ENCODE peak calls at places on chromosome 16, in seven cellular contexts. F is type B pancreatic cell; D is WERI-Rb-1; C is CD8-positive, alpha-beta T cell; Q is colonic mucosa; M is lung; H is fibroblast of villous mesenchyme. N is an unnamed sample.

GRCh38 chr16:51665599-51665998 is 514.5 kb upstream of the SALL1 start:
- DNase-seq in F (no peak), D (no peak), C (no peak), Q (no peak), M (no peak), H (no peak), N (no peak)

GRCh38 chr16:27181020-27181419 is 22.3 kb upstream of the KDM8 start:
- DNase-seq in F (no peak), D (no peak), C (no peak), Q (no peak), M (no peak), H (no peak), N (no peak)

GRCh38 chr16:57284206-57284951 is at the start of gene PLLP:
- DNase-seq in F (no peak), D (peak), C (peak), Q (peak), M (no peak), H (peak), N (peak)

GRCh38 chr16:49021136-49021535 is 260.5 kb downstream of the CBLN1 start:
- DNase-seq in F (no peak), D (peak), C (no peak), Q (no peak), M (no peak), H (peak), N (no peak)

GRCh38 chr16:50067290-50067853 is 1.6 kb downstream of the HEATR3 start:
- DNase-seq in F (no peak), D (peak), C (no peak), Q (peak), M (no peak), H (peak), N (peak)

GRCh38 chr16:28168991-28169554 is 42.7 kb downstream of the XPO6 start:
- DNase-seq in F (no peak), D (no peak), C (peak), Q (no peak), M (no peak), H (no peak), N (no peak)

GRCh38 chr16:3734084-3734757 is 16.9 kb upstream of the TRAP1 start:
- DNase-seq in F (no peak), D (no peak), C (no peak), Q (no peak), M (no peak), H (no peak), N (no peak)

GRCh38 chr16:22924492-22924891 is 110.5 kb downstream of the HS3ST2 start:
- DNase-seq in F (no peak), D (no peak), C (no peak), Q (no peak), M (no peak), H (no peak), N (no peak)

GRCh38 chr16:87765473-87765775 is 362 bp downstream of the KLHDC4 start:
- DNase-seq in F (no peak), D (no peak), C (peak), Q (no peak), M (no peak), H (no peak), N (no peak)

GRCh38 chr16:65102326-65102725 is 19.5 kb downstream of the CDH11 start:
- DNase-seq in F (no peak), D (no peak), C (no peak), Q (peak), M (no peak), H (peak), N (no peak)

GRCh38 chr16:11670171-11671131 is 2.2 kb downstream of the SNN start:
- DNase-seq in F (no peak), D (no peak), C (no peak), Q (no peak), M (no peak), H (no peak), N (peak)

GRCh38 chr16:57591086-57591869 is 37.2 kb upstream of the ADGRG1 start:
- DNase-seq in F (no peak), D (peak), C (peak), Q (peak), M (peak), H (peak), N (peak)

GRCh38 chr16:17416461-17417221 is 54.1 kb downstream of the XYLT1 start:
- DNase-seq in F (no peak), D (no peak), C (peak), Q (peak), M (peak), H (peak), N (no peak)

GRCh38 chr16:85668676-85669424 is 19.9 kb downstream of the GINS2 start:
- DNase-seq in F (no peak), D (no peak), C (no peak), Q (no peak), M (no peak), H (no peak), N (no peak)

GRCh38 chr16:78705694-78706093 is 606.2 kb downstream of the WWOX start:
- DNase-seq in F (no peak), D (no peak), C (no peak), Q (no peak), M (no peak), H (peak), N (no peak)

GRCh38 chr16:87129771-87130170 is 187.4 kb downstream of the C16orf95 start:
- DNase-seq in F (no peak), D (no peak), C (no peak), Q (no peak), M (no peak), H (no peak), N (no peak)

GRCh38 chr16:22372882-22373661 is 1.3 kb downstream of the CDR2 start:
- DNase-seq in F (no peak), D (no peak), C (no peak), Q (peak), M (no peak), H (peak), N (no peak)

GRCh38 chr16:68287276-68288251 is 23.2 kb downstream of the SLC7A6OS start:
- DNase-seq in F (no peak), D (no peak), C (no peak), Q (no peak), M (peak), H (peak), N (no peak)

GRCh38 chr16:15616475-15616874 is 26.5 kb downstream of the MARF1 start:
- DNase-seq in F (no peak), D (no peak), C (no peak), Q (no peak), M (no peak), H (no peak), N (no peak)

GRCh38 chr16:22326771-22327445 is 29.7 kb downstream of the POLR3E start:
- DNase-seq in F (no peak), D (no peak), C (no peak), Q (no peak), M (no peak), H (no peak), N (no peak)

GRCh38 chr16:12067714-12068401 is 91.3 kb downstream of the SNX29 start:
- DNase-seq in F (no peak), D (peak), C (peak), Q (peak), M (peak), H (peak), N (peak)

GRCh38 chr16:57004387-57005250 is 15.3 kb downstream of the NLRC5 start:
- DNase-seq in F (no peak), D (no peak), C (no peak), Q (no peak), M (no peak), H (no peak), N (no peak)

GRCh38 chr16:72815348-72816318 is 232.3 kb downstream of the ZFHX3 start:
- DNase-seq in F (no peak), D (no peak), C (no peak), Q (no peak), M (no peak), H (no peak), N (no peak)

GRCh38 chr16:3029499-3030127 is 5.8 kb downstream of the THOC6 start:
- DNase-seq in F (no peak), D (no peak), C (no peak), Q (no peak), M (no peak), H (peak), N (no peak)

GRCh38 chr16:83215417-83216001 is 588.7 kb downstream of the CDH13 start:
- DNase-seq in F (no peak), D (peak), C (peak), Q (peak), M (no peak), H (peak), N (peak)

GRCh38 chr16:787978-788398 is at the start of gene RPUSD1:
- DNase-seq in F (no peak), D (no peak), C (no peak), Q (no peak), M (no peak), H (no peak), N (no peak)
- TF ChIP-seq CTCF in F (peak), D (no peak), C (no peak), Q (no peak), M (no peak), H (peak), N (no peak)

DNA sequence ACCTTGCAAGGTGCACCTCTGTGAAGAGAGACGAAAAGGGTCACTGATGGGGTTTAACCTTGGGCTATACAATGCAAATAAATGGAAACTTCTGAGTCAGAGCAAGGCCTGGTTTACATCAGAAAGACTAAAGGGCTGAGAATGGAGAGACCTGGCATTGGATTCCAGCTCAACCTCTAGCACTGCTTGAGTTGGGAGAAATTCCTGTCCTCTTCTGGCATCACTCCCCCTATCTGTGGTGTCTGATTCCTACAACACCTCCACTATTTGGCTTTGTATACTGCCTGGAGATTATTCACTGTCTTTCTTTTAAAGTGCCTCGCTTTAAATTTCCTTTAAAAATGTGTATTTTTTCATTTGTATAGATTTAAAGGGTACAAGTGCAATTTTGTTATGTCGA is 68.8 kb downstream of the GPR139 start:
- DNase-seq in F (no peak), D (no peak), C (no peak), Q (no peak), M (no peak), H (no peak), N (no peak)
- TF ChIP-seq CTCF in F (peak), D (peak), C (no peak), Q (no peak), M (no peak), H (no peak), N (peak)

GRCh38 chr16:77043076-77043475 is 147.9 kb upstream of the MON1B start:
- DNase-seq in F (no peak), D (no peak), C (no peak), Q (no peak), M (no peak), H (peak), N (no peak)
- TF ChIP-seq CTCF in F (peak), D (peak), C (no peak), Q (no peak), M (no peak), H (peak), N (peak)

DNA sequence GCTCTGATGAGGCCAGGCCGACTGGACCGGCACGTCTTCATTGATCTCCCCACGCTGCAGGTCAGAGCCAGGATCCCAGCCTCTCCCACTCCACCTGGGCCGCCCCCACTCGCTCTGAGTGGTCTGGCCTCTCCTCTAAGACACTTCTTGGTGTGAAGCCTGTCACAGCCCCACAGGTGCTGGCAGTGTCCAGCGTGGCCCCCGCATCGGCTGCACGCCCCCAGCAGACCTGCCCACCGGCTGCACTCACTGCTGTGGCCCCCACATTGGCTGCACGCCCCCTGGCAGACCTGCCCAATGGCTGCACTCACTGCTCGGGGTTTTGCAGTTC is 15.8 kb upstream of the RPL13 start:
- DNase-seq in F (no peak), D (no peak), C (no peak), Q (no peak), M (no peak), H (no peak), N (no peak)
- TF ChIP-seq CTCF in F (no peak), D (no peak), C (no peak), Q (no peak), M (no peak), H (no peak), N (no peak)

GRCh38 chr16:19169081-19169639 is 1.1 kb downstream of the SYT17 start:
- DNase-seq in F (no peak), D (peak), C (no peak), Q (peak), M (no peak), H (no peak), N (peak)

GRCh38 chr16:19167710-19168172 is 299 bp upstream of the SYT17 start:
- DNase-seq in F (peak), D (peak), C (no peak), Q (peak), M (peak), H (peak), N (peak)

GRCh38 chr16:19170043-19170655 is 2.1 kb downstream of the SYT17 start:
- DNase-seq in F (no peak), D (no peak), C (no peak), Q (no peak), M (no peak), H (no peak), N (no peak)

GRCh38 chr16:19166500-19166899 is 1.5 kb upstream of the SYT17 start:
- DNase-seq in F (no peak), D (peak), C (no peak), Q (no peak), M (peak), H (no peak), N (no peak)

GRCh38 chr16:19168173-19169080 is at the start of gene SYT17:
- DNase-seq in F (no peak), D (peak), C (no peak), Q (peak), M (peak), H (no peak), N (peak)
- TF ChIP-seq CTCF in F (no peak), D (no peak), C (no peak), Q (no peak), M (no peak), H (no peak), N (no peak)

GRCh38 chr16:66549284-66550131 is at the start of gene TK2:
- DNase-seq in F (peak), D (peak), C (peak), Q (peak), M (peak), H (peak), N (peak)

GRCh38 chr16:66553223-66553622 is 847 bp downstream of the CKLF start:
- DNase-seq in F (no peak), D (no peak), C (no peak), Q (peak), M (no peak), H (no peak), N (no peak)

GRCh38 chr16:66551788-66552287 is 538 bp upstream of the CKLF start:
- DNase-seq in F (no peak), D (no peak), C (no peak), Q (no peak), M (no peak), H (no peak), N (no peak)

GRCh38 chr16:66552288-66553143 is at the start of gene CKLF:
- DNase-seq in F (peak), D (peak), C (peak), Q (peak), M (peak), H (peak), N (peak)

GRCh38 chr16:66551362-66551761 is 1.0 kb upstream of the CKLF start:
- DNase-seq in F (no peak), D (peak), C (peak), Q (peak), M (no peak), H (peak), N (peak)
- TF ChIP-seq CTCF in F (peak), D (peak), C (peak), Q (peak), M (no peak), H (peak), N (peak)

GRCh38 chr16:84585886-84586285 is 32.0 kb downstream of the COTL1 start:
- DNase-seq in F (no peak), D (peak), C (no peak), Q (no peak), M (no peak), H (no peak), N (peak)

GRCh38 chr16:84585472-84585871 is 32.4 kb downstream of the COTL1 start:
- DNase-seq in F (no peak), D (no peak), C (no peak), Q (no peak), M (no peak), H (no peak), N (no peak)

GRCh38 chr16:84582958-84583516 is 34.8 kb downstream of the COTL1 start:
- DNase-seq in F (no peak), D (no peak), C (no peak), Q (no peak), M (peak), H (peak), N (no peak)

GRCh38 chr16:84584678-84585077 is 33.2 kb downstream of the COTL1 start:
- DNase-seq in F (no peak), D (no peak), C (no peak), Q (no peak), M (no peak), H (no peak), N (no peak)

GRCh38 chr16:84583995-84584394 is 33.9 kb downstream of the COTL1 start:
- DNase-seq in F (no peak), D (no peak), C (no peak), Q (no peak), M (no peak), H (no peak), N (no peak)
- TF ChIP-seq CTCF in F (no peak), D (no peak), C (no peak), Q (no peak), M (no peak), H (no peak), N (no peak)